ENCODE peak calls at places on chromosomes 4 and X, in ten cellular contexts. One of them, this sample, is unnamed.

GRCh38 chr4:140372607-140373327 is 679 bp upstream of the SCOC start:
- DNase-seq in choroid plexus epithelial cell: peak; percentile 31
- DNase-seq in neural progenitor cell: peak; percentile 12
- DNase-seq in osteoblast: peak; percentile 65
- DNase-seq in dorsolateral prefrontal cortex: no peak
- DNase-seq in left ventricle myocardium inferior: no peak
- DNase-seq in fibroblast of pulmonary artery: peak; percentile 28
- DNase-seq in cardiac muscle cell: peak; percentile 30
- DNase-seq in NB4: peak; percentile 60
- DNase-seq in BJ: no peak
- DNase-seq in this sample: peak; percentile 32

GRCh38 chrX:1486177-1486576 is 33.5 kb upstream of the ASMTL start:
- DNase-seq in BJ: no peak
- DNase-seq in osteoblast: no peak
- DNase-seq in fibroblast of pulmonary artery: no peak
- DNase-seq in neural progenitor cell: no peak
- DNase-seq in left ventricle myocardium inferior: no peak
- DNase-seq in NB4: no peak
- DNase-seq in choroid plexus epithelial cell: no peak
- DNase-seq in cardiac muscle cell: no peak
- DNase-seq in dorsolateral prefrontal cortex: no peak
- DNase-seq in this sample: no peak

GRCh38 chr4:40395166-40395900 is 60.2 kb downstream of the CHRNA9 start:
- DNase-seq in osteoblast: no peak
- DNase-seq in left ventricle myocardium inferior: no peak
- DNase-seq in dorsolateral prefrontal cortex: no peak
- DNase-seq in neural progenitor cell: no peak
- DNase-seq in fibroblast of pulmonary artery: no peak
- DNase-seq in choroid plexus epithelial cell: no peak
- DNase-seq in NB4: no peak
- DNase-seq in BJ: no peak
- DNase-seq in cardiac muscle cell: no peak
- DNase-seq in this sample: no peak

GRCh38 chrX:72245461-72246089 is 6.7 kb upstream of the ERCC6L start:
- DNase-seq in neural progenitor cell: peak; percentile 71
- DNase-seq in osteoblast: peak; percentile 94
- DNase-seq in left ventricle myocardium inferior: peak; percentile 24
- DNase-seq in NB4: peak; percentile 54
- DNase-seq in dorsolateral prefrontal cortex: peak; percentile 40
- DNase-seq in BJ: no peak
- DNase-seq in cardiac muscle cell: peak; percentile 38
- DNase-seq in choroid plexus epithelial cell: peak; percentile 69
- DNase-seq in fibroblast of pulmonary artery: peak; percentile 67
- DNase-seq in this sample: peak; percentile 67

GRCh38 chr4:26346203-26346620 is 25.4 kb downstream of the RBPJ start:
- DNase-seq in left ventricle myocardium inferior: no peak
- DNase-seq in cardiac muscle cell: no peak
- DNase-seq in choroid plexus epithelial cell: peak; percentile 37
- DNase-seq in osteoblast: no peak
- DNase-seq in neural progenitor cell: peak; percentile 39
- DNase-seq in NB4: no peak
- DNase-seq in fibroblast of pulmonary artery: peak; percentile 82
- DNase-seq in dorsolateral prefrontal cortex: no peak
- DNase-seq in BJ: no peak
- DNase-seq in this sample: peak; percentile 58

GRCh38 chr4:71785957-71786356 is 2.1 kb upstream of the GC start:
- DNase-seq in osteoblast: no peak
- DNase-seq in BJ: no peak
- DNase-seq in choroid plexus epithelial cell: no peak
- DNase-seq in fibroblast of pulmonary artery: peak; percentile 3
- DNase-seq in dorsolateral prefrontal cortex: no peak
- DNase-seq in neural progenitor cell: no peak
- DNase-seq in NB4: no peak
- DNase-seq in left ventricle myocardium inferior: no peak
- DNase-seq in cardiac muscle cell: no peak
- DNase-seq in this sample: peak; percentile 4

GRCh38 chr4:19368800-19369199 is 882.9 kb upstream of the SLIT2 start:
- DNase-seq in choroid plexus epithelial cell: no peak
- DNase-seq in left ventricle myocardium inferior: no peak
- DNase-seq in neural progenitor cell: no peak
- DNase-seq in BJ: no peak
- DNase-seq in fibroblast of pulmonary artery: no peak
- DNase-seq in osteoblast: no peak
- DNase-seq in dorsolateral prefrontal cortex: no peak
- DNase-seq in NB4: no peak
- DNase-seq in cardiac muscle cell: no peak
- DNase-seq in this sample: no peak

GRCh38 chrX:109990582-109991276 is 12.2 kb upstream of the TMEM164 start:
- DNase-seq in left ventricle myocardium inferior: no peak
- DNase-seq in cardiac muscle cell: no peak
- DNase-seq in neural progenitor cell: no peak
- DNase-seq in NB4: no peak
- DNase-seq in BJ: no peak
- DNase-seq in fibroblast of pulmonary artery: no peak
- DNase-seq in osteoblast: no peak
- DNase-seq in choroid plexus epithelial cell: no peak
- DNase-seq in dorsolateral prefrontal cortex: no peak
- DNase-seq in this sample: no peak

GRCh38 chrX:79367907-79368306 is 773 bp upstream of the ITM2A start:
- DNase-seq in osteoblast: no peak
- DNase-seq in fibroblast of pulmonary artery: no peak
- DNase-seq in BJ: no peak
- DNase-seq in choroid plexus epithelial cell: no peak
- DNase-seq in left ventricle myocardium inferior: no peak
- DNase-seq in dorsolateral prefrontal cortex: no peak
- DNase-seq in cardiac muscle cell: no peak
- DNase-seq in neural progenitor cell: no peak
- DNase-seq in NB4: no peak
- DNase-seq in this sample: no peak

GRCh38 chrX:79366888-79367749 is at the start of gene ITM2A:
- DNase-seq in BJ: no peak
- DNase-seq in osteoblast: no peak
- DNase-seq in NB4: peak; percentile 53
- DNase-seq in cardiac muscle cell: peak; percentile 32
- DNase-seq in neural progenitor cell: peak; percentile 58
- DNase-seq in left ventricle myocardium inferior: peak; percentile 32
- DNase-seq in choroid plexus epithelial cell: peak; percentile 13
- DNase-seq in fibroblast of pulmonary artery: peak; percentile 7
- DNase-seq in dorsolateral prefrontal cortex: no peak
- DNase-seq in this sample: no peak

GRCh38 chrX:79364306-79364705 is 2.8 kb downstream of the ITM2A start:
- DNase-seq in cardiac muscle cell: no peak
- DNase-seq in NB4: no peak
- DNase-seq in choroid plexus epithelial cell: no peak
- DNase-seq in left ventricle myocardium inferior: no peak
- DNase-seq in dorsolateral prefrontal cortex: no peak
- DNase-seq in osteoblast: no peak
- DNase-seq in fibroblast of pulmonary artery: no peak
- DNase-seq in neural progenitor cell: no peak
- DNase-seq in BJ: no peak
- DNase-seq in this sample: no peak

GRCh38 chrX:79366556-79366887 is 612 bp downstream of the ITM2A start:
- DNase-seq in neural progenitor cell: no peak
- DNase-seq in osteoblast: no peak
- DNase-seq in BJ: no peak
- DNase-seq in cardiac muscle cell: no peak
- DNase-seq in fibroblast of pulmonary artery: no peak
- DNase-seq in dorsolateral prefrontal cortex: no peak
- DNase-seq in left ventricle myocardium inferior: no peak
- DNase-seq in NB4: no peak
- DNase-seq in choroid plexus epithelial cell: no peak
- DNase-seq in this sample: no peak

GRCh38 chrX:79365591-79365990 is 1.5 kb downstream of the ITM2A start:
- DNase-seq in left ventricle myocardium inferior: no peak
- DNase-seq in NB4: no peak
- DNase-seq in osteoblast: no peak
- DNase-seq in BJ: no peak
- DNase-seq in neural progenitor cell: no peak
- DNase-seq in cardiac muscle cell: no peak
- DNase-seq in dorsolateral prefrontal cortex: no peak
- DNase-seq in choroid plexus epithelial cell: no peak
- DNase-seq in fibroblast of pulmonary artery: no peak
- DNase-seq in this sample: no peak
- H3K4me3 ChIP-seq in left ventricle myocardium inferior: peak overlapping the region; percentile 67
- H3K4me3 ChIP-seq in NB4: no peak overlapping the region
- H3K4me3 ChIP-seq in osteoblast: no peak overlapping the region
- H3K4me3 ChIP-seq in BJ: no peak overlapping the region
- H3K4me3 ChIP-seq in neural progenitor cell: no peak overlapping the region
- H3K4me3 ChIP-seq in cardiac muscle cell: no peak overlapping the region
- H3K4me3 ChIP-seq in dorsolateral prefrontal cortex: peak overlapping the region; percentile 42
- H3K4me3 ChIP-seq in choroid plexus epithelial cell: no peak overlapping the region
- H3K4me3 ChIP-seq in fibroblast of pulmonary artery: no peak overlapping the region
- H3K4me3 ChIP-seq in this sample: no peak overlapping the region

GRCh38 chrX:11429543-11430085 is 136.4 kb downstream of the AMELX start:
- DNase-seq in BJ: no peak
- DNase-seq in left ventricle myocardium inferior: no peak
- DNase-seq in neural progenitor cell: no peak
- DNase-seq in fibroblast of pulmonary artery: no peak
- DNase-seq in osteoblast: peak; percentile 61
- DNase-seq in NB4: no peak
- DNase-seq in dorsolateral prefrontal cortex: no peak
- DNase-seq in cardiac muscle cell: no peak
- DNase-seq in choroid plexus epithelial cell: no peak
- DNase-seq in this sample: no peak

GRCh38 chrX:11426712-11427081 is 133.5 kb downstream of the AMELX start:
- DNase-seq in fibroblast of pulmonary artery: no peak
- DNase-seq in BJ: no peak
- DNase-seq in dorsolateral prefrontal cortex: no peak
- DNase-seq in NB4: no peak
- DNase-seq in cardiac muscle cell: no peak
- DNase-seq in left ventricle myocardium inferior: no peak
- DNase-seq in neural progenitor cell: no peak
- DNase-seq in osteoblast: no peak
- DNase-seq in choroid plexus epithelial cell: no peak
- DNase-seq in this sample: no peak

GRCh38 chrX:11431833-11432232 is 138.6 kb downstream of the AMELX start:
- DNase-seq in choroid plexus epithelial cell: no peak
- DNase-seq in BJ: no peak
- DNase-seq in cardiac muscle cell: no peak
- DNase-seq in dorsolateral prefrontal cortex: no peak
- DNase-seq in NB4: peak; percentile 48
- DNase-seq in osteoblast: no peak
- DNase-seq in left ventricle myocardium inferior: no peak
- DNase-seq in neural progenitor cell: no peak
- DNase-seq in fibroblast of pulmonary artery: no peak
- DNase-seq in this sample: no peak

GRCh38 chrX:11427082-11428033 is 134.1 kb downstream of the AMELX start:
- DNase-seq in left ventricle myocardium inferior: peak; percentile 50
- DNase-seq in dorsolateral prefrontal cortex: no peak
- DNase-seq in cardiac muscle cell: peak; percentile 6
- DNase-seq in neural progenitor cell: peak; percentile 55
- DNase-seq in osteoblast: peak; percentile 86
- DNase-seq in choroid plexus epithelial cell: peak; percentile 46
- DNase-seq in BJ: no peak
- DNase-seq in NB4: no peak
- DNase-seq in fibroblast of pulmonary artery: no peak
- DNase-seq in this sample: peak; percentile 23

GRCh38 chrX:11430266-11430665 is 137.1 kb downstream of the AMELX start:
- DNase-seq in cardiac muscle cell: no peak
- DNase-seq in left ventricle myocardium inferior: no peak
- DNase-seq in osteoblast: no peak
- DNase-seq in fibroblast of pulmonary artery: no peak
- DNase-seq in neural progenitor cell: no peak
- DNase-seq in choroid plexus epithelial cell: no peak
- DNase-seq in dorsolateral prefrontal cortex: no peak
- DNase-seq in BJ: no peak
- DNase-seq in NB4: no peak
- DNase-seq in this sample: peak; percentile 33
- TF ChIP-seq CTCF in cardiac muscle cell: no peak
- TF ChIP-seq CTCF in left ventricle myocardium inferior: no peak
- TF ChIP-seq CTCF in osteoblast: no peak
- TF ChIP-seq CTCF in fibroblast of pulmonary artery: no peak
- TF ChIP-seq CTCF in neural progenitor cell: no peak
- TF ChIP-seq CTCF in choroid plexus epithelial cell: no peak
- TF ChIP-seq CTCF in dorsolateral prefrontal cortex: no peak
- TF ChIP-seq CTCF in BJ: no peak
- TF ChIP-seq CTCF in NB4: no peak
- TF ChIP-seq CTCF in this sample: no peak

GRCh38 chrX:49165901-49166881 is 3.6 kb downstream of the MAGIX start:
- DNase-seq in dorsolateral prefrontal cortex: peak; percentile 54
- DNase-seq in neural progenitor cell: peak; percentile 89
- DNase-seq in choroid plexus epithelial cell: peak; percentile 86
- DNase-seq in cardiac muscle cell: peak; percentile 84
- DNase-seq in BJ: no peak
- DNase-seq in osteoblast: peak; percentile 96
- DNase-seq in fibroblast of pulmonary artery: peak; percentile 76
- DNase-seq in NB4: peak; percentile 97
- DNase-seq in left ventricle myocardium inferior: peak; percentile 80
- DNase-seq in this sample: peak; percentile 63
- H3K4me3 ChIP-seq in dorsolateral prefrontal cortex: peak overlapping the region; percentile 26
- H3K4me3 ChIP-seq in neural progenitor cell: peak overlapping the region; percentile 31
- H3K4me3 ChIP-seq in choroid plexus epithelial cell: peak overlapping the region; percentile 48
- H3K4me3 ChIP-seq in cardiac muscle cell: no peak overlapping the region
- H3K4me3 ChIP-seq in BJ: peak overlapping the region; percentile 29
- H3K4me3 ChIP-seq in osteoblast: peak overlapping the region; percentile 72
- H3K4me3 ChIP-seq in fibroblast of pulmonary artery: peak overlapping the region; percentile 51
- H3K4me3 ChIP-seq in NB4: peak overlapping the region; percentile 71
- H3K4me3 ChIP-seq in left ventricle myocardium inferior: peak overlapping the region; percentile 65
- H3K4me3 ChIP-seq in this sample: peak overlapping the region; percentile 37

GRCh38 chr4:112895785-112896184 is 153.7 kb upstream of the ANK2 start:
- DNase-seq in neural progenitor cell: peak; percentile 81
- DNase-seq in cardiac muscle cell: no peak
- DNase-seq in left ventricle myocardium inferior: no peak
- DNase-seq in NB4: no peak
- DNase-seq in dorsolateral prefrontal cortex: peak; percentile 52
- DNase-seq in fibroblast of pulmonary artery: no peak
- DNase-seq in BJ: no peak
- DNase-seq in osteoblast: no peak
- DNase-seq in choroid plexus epithelial cell: no peak
- DNase-seq in this sample: peak; percentile 11

GRCh38 chr4:112897548-112897947 is 151.9 kb upstream of the ANK2 start:
- DNase-seq in cardiac muscle cell: peak; percentile 8
- DNase-seq in neural progenitor cell: peak; percentile 60
- DNase-seq in choroid plexus epithelial cell: peak; percentile 18
- DNase-seq in BJ: no peak
- DNase-seq in left ventricle myocardium inferior: no peak
- DNase-seq in osteoblast: no peak
- DNase-seq in fibroblast of pulmonary artery: no peak
- DNase-seq in dorsolateral prefrontal cortex: no peak
- DNase-seq in NB4: no peak
- DNase-seq in this sample: no peak

GRCh38 chr4:112894951-112895350 is 154.5 kb upstream of the ANK2 start:
- DNase-seq in fibroblast of pulmonary artery: no peak
- DNase-seq in cardiac muscle cell: no peak
- DNase-seq in neural progenitor cell: no peak
- DNase-seq in NB4: no peak
- DNase-seq in BJ: no peak
- DNase-seq in dorsolateral prefrontal cortex: no peak
- DNase-seq in choroid plexus epithelial cell: no peak
- DNase-seq in left ventricle myocardium inferior: no peak
- DNase-seq in osteoblast: no peak
- DNase-seq in this sample: no peak

GRCh38 chr4:112894480-112894879 is 155.0 kb upstream of the ANK2 start:
- DNase-seq in fibroblast of pulmonary artery: no peak
- DNase-seq in osteoblast: no peak
- DNase-seq in dorsolateral prefrontal cortex: no peak
- DNase-seq in choroid plexus epithelial cell: no peak
- DNase-seq in BJ: no peak
- DNase-seq in neural progenitor cell: no peak
- DNase-seq in NB4: no peak
- DNase-seq in left ventricle myocardium inferior: no peak
- DNase-seq in cardiac muscle cell: no peak
- DNase-seq in this sample: no peak

DNA sequence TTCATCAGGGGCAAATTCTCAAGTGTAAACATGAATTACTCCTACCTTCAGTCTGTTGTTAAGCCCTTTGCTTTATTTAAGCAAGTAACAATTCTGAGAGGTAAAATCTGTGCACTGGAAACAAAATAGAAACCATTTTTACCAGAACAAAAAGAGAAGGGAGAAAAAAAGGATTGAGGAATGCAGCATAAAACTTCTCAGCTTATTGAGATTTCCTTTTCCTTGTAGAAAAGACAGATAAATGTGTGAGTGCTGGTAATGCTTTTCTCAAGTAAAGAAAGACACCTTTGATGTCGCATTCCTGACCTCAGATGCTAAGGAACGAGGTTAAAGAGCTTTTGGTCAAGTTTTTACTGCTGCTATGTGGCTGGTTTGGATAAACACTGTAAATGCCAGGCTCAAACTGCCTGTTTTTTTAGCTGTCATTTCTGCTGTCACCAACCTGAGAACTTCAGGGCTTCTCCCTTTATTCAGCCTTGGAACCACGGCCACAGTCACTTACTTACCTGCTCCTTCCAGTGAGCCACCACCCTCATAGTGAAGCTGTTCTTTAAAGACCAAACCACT is 153.0 kb upstream of the ANK2 start:
- DNase-seq in left ventricle myocardium inferior: no peak
- DNase-seq in osteoblast: peak; percentile 10
- DNase-seq in BJ: no peak
- DNase-seq in neural progenitor cell: peak; percentile 32
- DNase-seq in fibroblast of pulmonary artery: no peak
- DNase-seq in cardiac muscle cell: no peak
- DNase-seq in dorsolateral prefrontal cortex: no peak
- DNase-seq in choroid plexus epithelial cell: no peak
- DNase-seq in NB4: no peak
- DNase-seq in this sample: no peak
- TF ChIP-seq CTCF in left ventricle myocardium inferior: no peak
- TF ChIP-seq CTCF in osteoblast: no peak
- TF ChIP-seq CTCF in BJ: no peak
- TF ChIP-seq CTCF in neural progenitor cell: no peak
- TF ChIP-seq CTCF in fibroblast of pulmonary artery: no peak
- TF ChIP-seq CTCF in cardiac muscle cell: no peak
- TF ChIP-seq CTCF in dorsolateral prefrontal cortex: no peak
- TF ChIP-seq CTCF in choroid plexus epithelial cell: no peak
- TF ChIP-seq CTCF in NB4: no peak
- TF ChIP-seq CTCF in this sample: no peak

This sample was measured in fibroblast of the aortic adventitia.